ENCODE peak calls at places on chromosome 9, in five cellular contexts. One of them, this sample, is unnamed.

GRCh38 chr9:135711411-135711810 is 9.4 kb downstream of the KCNT1 start:
- DNase-seq in HEK293T: no peak
- DNase-seq in activated gamma-delta T cell treated with Interleukin-2 at 50 U/mL for 16 hours: no peak
- DNase-seq in GOT3: no peak
- DNase-seq in A549: no peak
- DNase-seq in this sample: no peak

GRCh38 chr9:89374176-89374575 is 55.9 kb downstream of the SECISBP2 start:
- DNase-seq in A549: no peak
- DNase-seq in activated gamma-delta T cell treated with Interleukin-2 at 50 U/mL for 16 hours: no peak
- DNase-seq in GOT3: no peak
- DNase-seq in HEK293T: no peak
- DNase-seq in this sample: no peak

GRCh38 chr9:87714819-87715218 is 11.1 kb upstream of the CTSL start:
- DNase-seq in GOT3: no peak
- DNase-seq in activated gamma-delta T cell treated with Interleukin-2 at 50 U/mL for 16 hours: no peak
- DNase-seq in A549: peak; percentile 78
- DNase-seq in HEK293T: peak; percentile 15
- DNase-seq in this sample: no peak

GRCh38 chr9:76699966-76700365 is 64.3 kb upstream of the PCA3 start:
- DNase-seq in activated gamma-delta T cell treated with Interleukin-2 at 50 U/mL for 16 hours: no peak
- DNase-seq in GOT3: no peak
- DNase-seq in A549: no peak
- DNase-seq in HEK293T: no peak
- DNase-seq in this sample: no peak

GRCh38 chr9:1216532-1216931 is 166.4 kb downstream of the DMRT2 start:
- DNase-seq in A549: no peak
- DNase-seq in activated gamma-delta T cell treated with Interleukin-2 at 50 U/mL for 16 hours: no peak
- DNase-seq in GOT3: no peak
- DNase-seq in HEK293T: no peak
- DNase-seq in this sample: no peak

GRCh38 chr9:90342607-90343006 is 300.0 kb downstream of the DIRAS2 start:
- DNase-seq in A549: no peak
- DNase-seq in GOT3: no peak
- DNase-seq in HEK293T: no peak
- DNase-seq in activated gamma-delta T cell treated with Interleukin-2 at 50 U/mL for 16 hours: no peak
- DNase-seq in this sample: no peak

GRCh38 chr9:134689320-134690181 is 47.9 kb downstream of the COL5A1 start:
- DNase-seq in HEK293T: peak; percentile 84
- DNase-seq in GOT3: no peak
- DNase-seq in A549: peak; percentile 59
- DNase-seq in activated gamma-delta T cell treated with Interleukin-2 at 50 U/mL for 16 hours: no peak
- DNase-seq in this sample: no peak

GRCh38 chr9:111621895-111622480 is 9.1 kb upstream of the DNAJC25 start:
- DNase-seq in activated gamma-delta T cell treated with Interleukin-2 at 50 U/mL for 16 hours: no peak
- DNase-seq in HEK293T: peak; percentile 31
- DNase-seq in A549: peak; percentile 61
- DNase-seq in GOT3: no peak
- DNase-seq in this sample: no peak

GRCh38 chr9:95484225-95484624 is 32.5 kb downstream of the PTCH1 start:
- DNase-seq in activated gamma-delta T cell treated with Interleukin-2 at 50 U/mL for 16 hours: no peak
- DNase-seq in HEK293T: no peak
- DNase-seq in A549: no peak
- DNase-seq in GOT3: no peak
- DNase-seq in this sample: no peak

GRCh38 chr9:36934478-36935065 is 99.5 kb downstream of the PAX5 start:
- DNase-seq in HEK293T: no peak
- DNase-seq in activated gamma-delta T cell treated with Interleukin-2 at 50 U/mL for 16 hours: no peak
- DNase-seq in A549: no peak
- DNase-seq in GOT3: no peak
- DNase-seq in this sample: no peak

GRCh38 chr9:109542922-109543321 is 44.8 kb upstream of the PTPN3 start:
- DNase-seq in A549: no peak
- DNase-seq in activated gamma-delta T cell treated with Interleukin-2 at 50 U/mL for 16 hours: no peak
- DNase-seq in HEK293T: no peak
- DNase-seq in GOT3: no peak
- DNase-seq in this sample: no peak

GRCh38 chr9:33297455-33297854 is 7.1 kb downstream of the NFX1 start:
- DNase-seq in GOT3: no peak
- DNase-seq in activated gamma-delta T cell treated with Interleukin-2 at 50 U/mL for 16 hours: no peak
- DNase-seq in A549: no peak
- DNase-seq in HEK293T: no peak
- DNase-seq in this sample: no peak

GRCh38 chr9:111983484-111983908 is 86.9 kb downstream of the UGCG start:
- DNase-seq in activated gamma-delta T cell treated with Interleukin-2 at 50 U/mL for 16 hours: no peak
- DNase-seq in GOT3: no peak
- DNase-seq in A549: no peak
- DNase-seq in HEK293T: no peak
- DNase-seq in this sample: no peak

GRCh38 chr9:37747271-37747753 is 6.3 kb upstream of the TRMT10B start:
- DNase-seq in A549: peak; percentile 72
- DNase-seq in GOT3: no peak
- DNase-seq in HEK293T: peak; percentile 83
- DNase-seq in activated gamma-delta T cell treated with Interleukin-2 at 50 U/mL for 16 hours: peak; percentile 41
- DNase-seq in this sample: peak; percentile 26

GRCh38 chr9:129613520-129614175 is 7.3 kb downstream of the C9orf50 start:
- DNase-seq in A549: no peak
- DNase-seq in HEK293T: no peak
- DNase-seq in GOT3: no peak
- DNase-seq in activated gamma-delta T cell treated with Interleukin-2 at 50 U/mL for 16 hours: no peak
- DNase-seq in this sample: no peak

GRCh38 chr9:111979561-111979960 is 82.9 kb downstream of the UGCG start:
- DNase-seq in A549: no peak
- DNase-seq in GOT3: no peak
- DNase-seq in activated gamma-delta T cell treated with Interleukin-2 at 50 U/mL for 16 hours: no peak
- DNase-seq in HEK293T: no peak
- DNase-seq in this sample: no peak

GRCh38 chr9:107243757-107244156 is 39.3 kb upstream of the RAD23B start:
- DNase-seq in activated gamma-delta T cell treated with Interleukin-2 at 50 U/mL for 16 hours: peak; percentile 11
- DNase-seq in GOT3: no peak
- DNase-seq in A549: peak; percentile 61
- DNase-seq in HEK293T: no peak
- DNase-seq in this sample: no peak

GRCh38 chr9:130570200-130570599 is 9.2 kb upstream of the FUBP3 start:
- DNase-seq in activated gamma-delta T cell treated with Interleukin-2 at 50 U/mL for 16 hours: no peak
- DNase-seq in HEK293T: no peak
- DNase-seq in GOT3: no peak
- DNase-seq in A549: no peak
- DNase-seq in this sample: no peak

GRCh38 chr9:128724744-128725211 is 851 bp upstream of the ZDHHC12 start:
- DNase-seq in activated gamma-delta T cell treated with Interleukin-2 at 50 U/mL for 16 hours: no peak
- DNase-seq in A549: peak; percentile 83
- DNase-seq in GOT3: no peak
- DNase-seq in HEK293T: peak; percentile 51
- DNase-seq in this sample: peak; percentile 21

GRCh38 chr9:104810421-104811339 is 46.8 kb downstream of the NIPSNAP3B start:
- DNase-seq in activated gamma-delta T cell treated with Interleukin-2 at 50 U/mL for 16 hours: no peak
- DNase-seq in GOT3: no peak
- DNase-seq in A549: peak; percentile 55
- DNase-seq in HEK293T: peak; percentile 26
- DNase-seq in this sample: no peak

GRCh38 chr9:962023-962422 is 14.4 kb upstream of the DMRT3 start:
- DNase-seq in HEK293T: no peak
- DNase-seq in GOT3: no peak
- DNase-seq in activated gamma-delta T cell treated with Interleukin-2 at 50 U/mL for 16 hours: no peak
- DNase-seq in A549: no peak
- DNase-seq in this sample: no peak

GRCh38 chr9:91282292-91282691 is 79.4 kb downstream of the AUH start:
- DNase-seq in A549: peak; percentile 50
- DNase-seq in HEK293T: no peak
- DNase-seq in activated gamma-delta T cell treated with Interleukin-2 at 50 U/mL for 16 hours: no peak
- DNase-seq in GOT3: no peak
- DNase-seq in this sample: no peak

This sample was measured in T follicular helper cell.